ENCODE peak calls at places on chromosomes 16 and 17, in six cellular contexts. W is Peyer's patch, Q is NCI-H1092, D is frontal cortex, V is GM04503, R is IMR-90. K is an unnamed sample.

GRCh38 chr17:43772877-43773648 is 5.7 kb downstream of the DUSP3 start:
- DNase-seq in W (no peak), Q (no peak), D (no peak), V (no peak), R (no peak), K (no peak)

GRCh38 chr16:9820481-9821246 is 361.6 kb downstream of the GRIN2A start:
- DNase-seq in W (no peak), Q (no peak), D (no peak), V (no peak), R (no peak), K (no peak)

GRCh38 chr17:49132699-49133364 is at the start of gene B4GALNT2:
- DNase-seq in W (peak), Q (no peak), D (peak), V (no peak), R (no peak), K (no peak)

GRCh38 chr17:3447625-3448024 is 14.0 kb upstream of the OR1E2 start:
- DNase-seq in W (no peak), Q (no peak), D (no peak), V (no peak), R (no peak), K (no peak)

GRCh38 chr17:81315885-81316391 is 20.8 kb upstream of the SLC38A10 start:
- DNase-seq in W (no peak), Q (no peak), D (no peak), V (no peak), R (no peak), K (no peak)

GRCh38 chr17:17429222-17429621 is 47.6 kb upstream of the MED9 start:
- DNase-seq in W (no peak), Q (no peak), D (no peak), V (no peak), R (no peak), K (no peak)

GRCh38 chr16:16991711-16992110 is 479.0 kb downstream of the XYLT1 start:
- DNase-seq in W (no peak), Q (no peak), D (no peak), V (no peak), R (no peak), K (no peak)

GRCh38 chr16:54936086-54936978 is 5.7 kb downstream of the IRX5 start:
- DNase-seq in W (no peak), Q (no peak), D (peak), V (no peak), R (no peak), K (no peak)

GRCh38 chr17:35799942-35800341 is 4.5 kb upstream of the MMP28 start:
- DNase-seq in W (no peak), Q (peak), D (peak), V (peak), R (no peak), K (peak)

GRCh38 chr16:2471653-2472487 is 773 bp downstream of the NTN3 start:
- DNase-seq in W (no peak), Q (no peak), D (no peak), V (no peak), R (no peak), K (no peak)

GRCh38 chr16:25012525-25012991 is 2.6 kb downstream of the ARHGAP17 start:
- DNase-seq in W (no peak), Q (no peak), D (no peak), V (peak), R (peak), K (peak)

GRCh38 chr16:89565506-89566372 is 5.3 kb downstream of the RPL13 start:
- DNase-seq in W (peak), Q (no peak), D (peak), V (no peak), R (peak), K (no peak)

GRCh38 chr17:1153795-1154546 is 25.8 kb downstream of the ABR start:
- DNase-seq in W (no peak), Q (peak), D (peak), V (peak), R (peak), K (peak)

GRCh38 chr16:85394511-85395206 is 218.5 kb upstream of the GSE1 start:
- DNase-seq in W (no peak), Q (no peak), D (no peak), V (no peak), R (no peak), K (no peak)

GRCh38 chr17:32590974-32591373 is 104.2 kb downstream of the CDK5R1 start:
- DNase-seq in W (no peak), Q (peak), D (no peak), V (no peak), R (no peak), K (no peak)

GRCh38 chr17:45837187-45837586 is 7.5 kb upstream of the SPPL2C start:
- DNase-seq in W (no peak), Q (no peak), D (no peak), V (no peak), R (no peak), K (no peak)

GRCh38 chr17:82740906-82741759 is 5.7 kb downstream of the FN3K start:
- DNase-seq in W (peak), Q (no peak), D (no peak), V (no peak), R (no peak), K (peak)

GRCh38 chr17:48882272-48882671 is 10.3 kb upstream of the ATP5MC1 start:
- DNase-seq in W (no peak), Q (no peak), D (no peak), V (no peak), R (no peak), K (no peak)

GRCh38 chr16:84647830-84648594 is at the start of gene KLHL36:
- DNase-seq in W (peak), Q (no peak), D (peak), V (no peak), R (no peak), K (no peak)

GRCh38 chr16:23069844-23070243 is 79.4 kb downstream of the USP31 start:
- DNase-seq in W (no peak), Q (no peak), D (no peak), V (no peak), R (no peak), K (no peak)

GRCh38 chr17:2707721-2708584 is 3.6 kb downstream of the CLUH start:
- DNase-seq in W (no peak), Q (no peak), D (peak), V (no peak), R (no peak), K (no peak)

GRCh38 chr16:76900285-76901263 is 290.4 kb upstream of the MON1B start:
- DNase-seq in W (no peak), Q (no peak), D (no peak), V (no peak), R (no peak), K (no peak)

GRCh38 chr17:44807817-44808155 is 22.3 kb downstream of the GJC1 start:
- DNase-seq in W (no peak), Q (no peak), D (no peak), V (peak), R (no peak), K (no peak)

GRCh38 chr17:76969598-76970172 is 101.5 kb downstream of the MGAT5B start:
- DNase-seq in W (no peak), Q (peak), D (no peak), V (no peak), R (no peak), K (no peak)

GRCh38 chr17:499836-500543 is 147.4 kb upstream of the RPH3AL start:
- DNase-seq in W (no peak), Q (no peak), D (no peak), V (no peak), R (no peak), K (no peak)

GRCh38 chr17:69961488-69962145 is 113.4 kb upstream of the KCNJ16 start:
- DNase-seq in W (no peak), Q (no peak), D (no peak), V (no peak), R (peak), K (no peak)

GRCh38 chr16:23207485-23207884 is 24.9 kb downstream of the SCNN1G start:
- DNase-seq in W (no peak), Q (peak), D (no peak), V (no peak), R (no peak), K (no peak)

GRCh38 chr17:80124351-80124981 is 22.5 kb downstream of the EIF4A3 start:
- DNase-seq in W (no peak), Q (no peak), D (peak), V (no peak), R (peak), K (no peak)

GRCh38 chr17:81681672-81682071 is 1.9 kb downstream of the ARL16 start:
- DNase-seq in W (peak), Q (peak), D (no peak), V (no peak), R (no peak), K (no peak)

GRCh38 chr17:14762736-14763479 is 462.0 kb downstream of the HS3ST3B1 start:
- DNase-seq in W (no peak), Q (no peak), D (no peak), V (no peak), R (no peak), K (no peak)

GRCh38 chr16:4828567-4829320 is 18.3 kb downstream of the GLYR1 start:
- DNase-seq in W (no peak), Q (no peak), D (no peak), V (no peak), R (no peak), K (no peak)

GRCh38 chr17:14739656-14740431 is 439.0 kb downstream of the HS3ST3B1 start:
- DNase-seq in W (no peak), Q (no peak), D (no peak), V (no peak), R (no peak), K (no peak)